ENCODE peak calls at places on chromosomes 12 and 14, in seven cellular contexts. Z is HCEC 1CT; F is stimulated activated CD4-positive, alpha-beta T cell treated with anti-CD3 and anti-CD28 coated beads, Interleukin-15, amount 100 ng/mL, for 1 hour; I is CD8-positive, alpha-beta memory T cell; A is ovary; N is caudate nucleus; E is anterior cingulate cortex. H is an unnamed sample.

GRCh38 chr14:68960123-68960522 is 19.0 kb downstream of the ACTN1 start:
- DNase-seq in Z (no peak), F (no peak), I (no peak), A (no peak), N (no peak), E (no peak), H (no peak)

GRCh38 chr12:114302117-114302516 is 103.8 kb downstream of the TBX5 start:
- DNase-seq in Z (no peak), F (no peak), I (no peak), A (no peak), N (no peak), E (no peak), H (peak; percentile 21)

GRCh38 chr12:105418232-105418631 is 87.7 kb downstream of the C12orf75 start:
- DNase-seq in Z (peak; percentile 75), F (no peak), I (no peak), A (no peak), N (no peak), E (no peak), H (peak; percentile 57)

GRCh38 chr14:79783061-79783460 is 428.2 kb downstream of the DIO2 start:
- DNase-seq in Z (no peak), F (no peak), I (no peak), A (no peak), N (no peak), E (no peak), H (no peak)

GRCh38 chr12:51751657-51752056 is 96.9 kb downstream of the FIGNL2 start:
- DNase-seq in Z (no peak), F (no peak), I (no peak), A (no peak), N (peak; percentile 29), E (no peak), H (no peak)

GRCh38 chr12:40970320-40970907 is 217.7 kb upstream of the PDZRN4 start:
- DNase-seq in Z (no peak), F (no peak), I (no peak), A (no peak), N (no peak), E (no peak), H (no peak)

GRCh38 chr14:87877877-87878276 is 115.1 kb downstream of the GALC start:
- DNase-seq in Z (no peak), F (no peak), I (no peak), A (no peak), N (no peak), E (no peak), H (peak; percentile 87)

GRCh38 chr12:107159384-107159900 is 66.1 kb upstream of the CRY1 start:
- DNase-seq in Z (no peak), F (no peak), I (no peak), A (no peak), N (no peak), E (no peak), H (no peak)

GRCh38 chr12:29665107-29665506 is 118.6 kb downstream of the TMTC1 start:
- DNase-seq in Z (no peak), F (no peak), I (no peak), A (no peak), N (no peak), E (no peak), H (no peak)

GRCh38 chr14:75977544-75977943 is 4.3 kb downstream of the TGFB3 start:
- DNase-seq in Z (peak; percentile 31), F (no peak), I (no peak), A (no peak), N (no peak), E (no peak), H (no peak)

GRCh38 chr14:104942586-104942985 is 17.9 kb downstream of the PLD4 start:
- DNase-seq in Z (no peak), F (no peak), I (no peak), A (no peak), N (no peak), E (no peak), H (no peak)

GRCh38 chr12:5739862-5740370 is 205.1 kb downstream of the ANO2 start:
- DNase-seq in Z (no peak), F (no peak), I (no peak), A (no peak), N (no peak), E (no peak), H (no peak)

GRCh38 chr12:55966408-55967281 is at the start of gene CDK2:
- DNase-seq in Z (peak; percentile 80), F (peak; percentile 72), I (peak; percentile 90), A (peak; percentile 97), N (peak; percentile 68), E (peak; percentile 59), H (peak; percentile 61)

GRCh38 chr12:54214553-54215374 is 26.0 kb upstream of the SMUG1 start:
- DNase-seq in Z (peak; percentile 90), F (peak; percentile 79), I (peak; percentile 91), A (peak; percentile 86), N (peak; percentile 79), E (peak; percentile 50), H (peak; percentile 78)

GRCh38 chr12:100168562-100168961 is 25.9 kb upstream of the BLTP3B start:
- DNase-seq in Z (no peak), F (no peak), I (no peak), A (no peak), N (no peak), E (no peak), H (no peak)

GRCh38 chr14:103187911-103188310 is 64.7 kb downstream of the TNFAIP2 start:
- DNase-seq in Z (no peak), F (no peak), I (no peak), A (no peak), N (no peak), E (no peak), H (no peak)

GRCh38 chr14:53327716-53328115 is 174.6 kb upstream of the DDHD1 start:
- DNase-seq in Z (peak; percentile 72), F (no peak), I (no peak), A (no peak), N (no peak), E (no peak), H (peak; percentile 78)

GRCh38 chr12:6444031-6444430 is 724 bp upstream of the CD27 start:
- DNase-seq in Z (no peak), F (no peak), I (no peak), A (peak; percentile 2), N (no peak), E (no peak), H (no peak)

GRCh38 chr12:56162468-56163290 is 4.5 kb downstream of the MYL6 start:
- DNase-seq in Z (no peak), F (no peak), I (no peak), A (no peak), N (no peak), E (no peak), H (peak; percentile 6)

GRCh38 chr12:70049596-70050360 is 193.5 kb upstream of the CNOT2 start:
- DNase-seq in Z (no peak), F (no peak), I (peak; percentile 55), A (no peak), N (no peak), E (no peak), H (no peak)

GRCh38 chr12:118107694-118108093 is 3.9 kb upstream of the VSIG10 start:
- DNase-seq in Z (no peak), F (no peak), I (no peak), A (no peak), N (no peak), E (no peak), H (no peak)

GRCh38 chr12:65822732-65823480 is 1.4 kb upstream of the HMGA2 start:
- DNase-seq in Z (no peak), F (no peak), I (no peak), A (peak; percentile 15), N (no peak), E (no peak), H (peak; percentile 79)

GRCh38 chr12:130192667-130193345 is 30.5 kb downstream of the FZD10 start:
- DNase-seq in Z (no peak), F (no peak), I (no peak), A (no peak), N (no peak), E (no peak), H (no peak)

GRCh38 chr14:103528158-103528511 is 861 bp upstream of the TRMT61A start:
- DNase-seq in Z (no peak), F (no peak), I (no peak), A (peak; percentile 40), N (no peak), E (no peak), H (no peak)

GRCh38 chr12:130815028-130815741 is 23.9 kb downstream of the STX2 start:
- DNase-seq in Z (no peak), F (no peak), I (no peak), A (no peak), N (peak; percentile 37), E (no peak), H (no peak)

GRCh38 chr12:27709932-27710591 is 570 bp upstream of the MRPS35 start:
- DNase-seq in Z (peak; percentile 60), F (no peak), I (no peak), A (no peak), N (no peak), E (no peak), H (peak; percentile 61)

GRCh38 chr14:105411985-105412767 is 7.5 kb upstream of the MTA1 start:
- DNase-seq in Z (no peak), F (no peak), I (no peak), A (no peak), N (no peak), E (no peak), H (no peak)

GRCh38 chr12:31742891-31743290 is 14.1 kb upstream of the AMN1 start:
- DNase-seq in Z (no peak), F (no peak), I (no peak), A (no peak), N (no peak), E (no peak), H (no peak)

GRCh38 chr12:132170094-132170636 is 25.9 kb downstream of the NOC4L start:
- DNase-seq in Z (peak; percentile 74), F (no peak), I (peak; percentile 18), A (peak; percentile 9), N (no peak), E (no peak), H (peak; percentile 79)

GRCh38 chr12:122182887-122183587 is at the start of gene LRRC43:
- DNase-seq in Z (no peak), F (no peak), I (no peak), A (no peak), N (no peak), E (peak; percentile 22), H (no peak)

GRCh38 chr12:104355630-104356029 is 52.1 kb downstream of the EID3 start:
- DNase-seq in Z (no peak), F (no peak), I (no peak), A (no peak), N (no peak), E (no peak), H (no peak)

GRCh38 chr14:65191716-65192115 is 89.4 kb upstream of the MAX start:
- DNase-seq in Z (no peak), F (no peak), I (no peak), A (no peak), N (no peak), E (no peak), H (no peak)

GRCh38 chr14:95452176-95452889 is 64.1 kb downstream of the SYNE3 start:
- DNase-seq in Z (peak; percentile 21), F (no peak), I (no peak), A (no peak), N (no peak), E (no peak), H (peak; percentile 14)

GRCh38 chr12:132065609-132066344 is 78.3 kb downstream of the DDX51 start:
- DNase-seq in Z (no peak), F (no peak), I (no peak), A (no peak), N (no peak), E (no peak), H (no peak)

GRCh38 chr12:96047151-96047620 is 11.8 kb upstream of the LTA4H start:
- DNase-seq in Z (no peak), F (no peak), I (no peak), A (no peak), N (no peak), E (no peak), H (no peak)